ENCODE peak calls at places on chromosomes 16 and 17, in nine cellular contexts. O is thoracic aorta; V is DND-41; X is adrenal gland; T is mammary epithelial cell; L is hepatocyte; H is Karpas-422; N is CD8-positive, alpha-beta memory T cell; U is naive thymus-derived CD4-positive, alpha-beta T cell. G is an unnamed sample.
A peak's percentile ranks its signal among the peaks of the same experiment; 100 is the strongest.

GRCh38 chr16:27111486-27111885 is 44.8 kb downstream of the C16orf82 start:
- DNase-seq in T (no peak), X (no peak), H (no peak), O (no peak), U (no peak), N (no peak), L (no peak), V (no peak), G (no peak)

GRCh38 chr17:17206149-17206912 is at the start of gene PLD6:
- DNase-seq in U (peak; percentile 95), X (peak; percentile 91), T (peak; percentile 59), N (peak; percentile 96), H (no peak), O (no peak), L (no peak), V (peak; percentile 90), G (peak; percentile 88)

GRCh38 chr16:10525214-10525825 is 55.1 kb downstream of the EMP2 start:
- DNase-seq in O (no peak), V (no peak), N (no peak), U (no peak), T (no peak), X (no peak), H (no peak), L (no peak), G (no peak)

GRCh38 chr16:11585460-11586374 is 1.0 kb downstream of the LITAF start:
- DNase-seq in H (peak; percentile 47), V (no peak), U (no peak), X (no peak), O (no peak), N (no peak), T (peak; percentile 33), L (no peak), G (no peak)

GRCh38 chr17:9269350-9270035 is 248.2 kb downstream of the NTN1 start:
- DNase-seq in V (no peak), T (no peak), H (no peak), X (no peak), O (no peak), L (no peak), N (no peak), U (no peak), G (no peak)

GRCh38 chr17:62062313-62062712 is 2.8 kb downstream of the MED13 start:
- DNase-seq in U (no peak), T (peak; percentile 4), H (no peak), O (no peak), L (no peak), N (no peak), V (no peak), X (no peak), G (no peak)

GRCh38 chr17:62644487-62645173 is 17.2 kb downstream of the MRC2 start:
- DNase-seq in N (no peak), T (no peak), L (no peak), O (no peak), V (no peak), X (no peak), H (no peak), U (no peak), G (no peak)

GRCh38 chr17:8158267-8159031 is 4.3 kb downstream of the VAMP2 start:
- DNase-seq in O (peak; percentile 72), T (peak; percentile 71), L (peak; percentile 94), U (peak; percentile 83), H (peak; percentile 96), X (peak; percentile 98), V (peak; percentile 89), N (peak; percentile 85), G (peak; percentile 78)

GRCh38 chr17:64259436-64259835 is 3.6 kb downstream of the TEX2 start:
- DNase-seq in O (no peak), T (no peak), N (no peak), H (no peak), V (no peak), U (no peak), X (no peak), L (no peak), G (no peak)

GRCh38 chr17:80940171-80941123 is 51.2 kb upstream of the CHMP6 start:
- DNase-seq in X (no peak), H (no peak), V (no peak), L (no peak), N (no peak), T (no peak), U (no peak), O (no peak), G (no peak)

GRCh38 chr17:8887834-8888703 is 20.6 kb upstream of the PIK3R6 start:
- DNase-seq in T (no peak), U (no peak), V (no peak), O (no peak), L (peak; percentile 73), H (no peak), N (no peak), X (peak; percentile 82), G (no peak)

GRCh38 chr16:52191533-52192134 is 355.3 kb downstream of the TOX3 start:
- DNase-seq in H (peak; percentile 79), U (peak; percentile 33), N (peak; percentile 25), X (peak; percentile 72), O (no peak), L (peak; percentile 81), V (peak; percentile 49), T (peak; percentile 41), G (peak; percentile 2)

GRCh38 chr17:45433136-45433535 is 466 bp upstream of the ARHGAP27 start:
- DNase-seq in L (no peak), T (no peak), H (no peak), V (no peak), X (peak; percentile 21), U (no peak), N (no peak), O (no peak), G (no peak)

GRCh38 chr17:7207120-7208001 is 12.3 kb downstream of the DLG4 start:
- DNase-seq in N (no peak), H (no peak), T (no peak), V (no peak), U (no peak), X (no peak), O (no peak), L (no peak), G (no peak)

GRCh38 chr17:76558210-76559095 is 18.6 kb downstream of the PRCD start:
- DNase-seq in H (peak; percentile 54), L (no peak), V (no peak), O (no peak), X (no peak), N (no peak), T (no peak), U (no peak), G (no peak)

GRCh38 chr16:678858-679807 is 1.1 kb upstream of the STUB1 start:
- DNase-seq in X (peak; percentile 86), U (no peak), N (peak; percentile 58), H (peak; percentile 85), L (peak; percentile 85), T (peak; percentile 30), V (peak; percentile 75), O (no peak), G (no peak)

GRCh38 chr16:67283826-67284555 is 4.7 kb downstream of the PLEKHG4 start:
- DNase-seq in H (peak; percentile 58), O (no peak), T (no peak), N (no peak), L (no peak), V (no peak), X (no peak), U (no peak), G (no peak)

GRCh38 chr17:69062860-69063621 is 2.3 kb upstream of the ABCA9 start:
- DNase-seq in L (no peak), H (no peak), O (no peak), V (no peak), U (no peak), T (no peak), N (no peak), X (no peak), G (no peak)

GRCh38 chr17:29645516-29646051 is 22.9 kb upstream of the CORO6 start:
- DNase-seq in H (no peak), O (peak; percentile 51), L (peak; percentile 33), N (no peak), U (no peak), X (peak; percentile 39), T (peak; percentile 75), V (no peak), G (no peak)

GRCh38 chr17:28745052-28745776 is 1.4 kb downstream of the TRAF4 start:
- DNase-seq in N (no peak), U (peak; percentile 36), X (peak; percentile 60), L (peak; percentile 85), H (peak; percentile 78), T (peak; percentile 48), O (no peak), V (peak; percentile 77), G (peak; percentile 33)

GRCh38 chr17:13600475-13601316 is 1.0 kb downstream of the HS3ST3A1 start:
- DNase-seq in N (no peak), U (no peak), X (no peak), L (peak; percentile 24), T (no peak), V (no peak), O (no peak), H (no peak), G (no peak)
- H3K4me3 ChIP-seq in N (no peak overlapping the region), U (no peak overlapping the region), X (no peak overlapping the region), L (peak overlapping the region; percentile 75), T (peak overlapping the region; percentile 53), V (no peak overlapping the region), O (peak overlapping the region; percentile 45), H (no peak overlapping the region), G (no peak overlapping the region)

DNA sequence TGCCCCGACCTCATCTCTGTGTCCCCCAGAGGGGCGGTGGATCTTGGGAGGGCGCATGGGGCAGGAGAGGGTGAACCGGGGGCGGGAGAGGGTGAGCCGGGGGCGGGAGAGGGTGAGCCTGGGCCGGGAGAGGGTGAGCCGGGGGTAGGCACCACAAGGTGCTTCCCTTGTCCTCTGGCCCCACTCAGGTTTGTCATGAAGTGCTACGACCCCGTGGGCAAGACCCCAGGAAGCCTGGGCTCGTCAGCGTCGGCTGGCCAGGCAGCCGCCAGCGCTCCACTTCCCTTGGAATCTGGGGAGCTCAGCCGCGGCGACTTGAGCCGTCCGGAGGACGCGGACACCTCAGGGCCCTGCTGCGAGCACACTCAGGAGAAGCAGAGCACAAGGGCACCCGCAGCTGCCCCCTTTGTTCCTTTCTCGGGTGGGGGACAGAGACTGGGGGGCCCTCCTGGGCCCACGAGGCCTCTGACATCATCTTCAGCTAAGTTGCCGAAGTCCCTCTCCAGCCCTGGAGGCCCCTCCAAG is 18.9 kb downstream of the ASPSCR1 start:
- DNase-seq in L (no peak), N (no peak), X (no peak), V (no peak), O (no peak), U (no peak), T (no peak), H (no peak), G (no peak)
- H3K4me1 ChIP-seq in L (peaks cover 28% of the 10 kb centered on the region), N (no peaks in the 10 kb centered on the region), X (peaks cover 7% of the 10 kb centered on the region), V (no peaks in the 10 kb centered on the region), O (peaks cover 17% of the 10 kb centered on the region), U (no peaks in the 10 kb centered on the region), T (peaks cover 17% of the 10 kb centered on the region), H (no peaks in the 10 kb centered on the region), G (no peaks in the 10 kb centered on the region)

DNA sequence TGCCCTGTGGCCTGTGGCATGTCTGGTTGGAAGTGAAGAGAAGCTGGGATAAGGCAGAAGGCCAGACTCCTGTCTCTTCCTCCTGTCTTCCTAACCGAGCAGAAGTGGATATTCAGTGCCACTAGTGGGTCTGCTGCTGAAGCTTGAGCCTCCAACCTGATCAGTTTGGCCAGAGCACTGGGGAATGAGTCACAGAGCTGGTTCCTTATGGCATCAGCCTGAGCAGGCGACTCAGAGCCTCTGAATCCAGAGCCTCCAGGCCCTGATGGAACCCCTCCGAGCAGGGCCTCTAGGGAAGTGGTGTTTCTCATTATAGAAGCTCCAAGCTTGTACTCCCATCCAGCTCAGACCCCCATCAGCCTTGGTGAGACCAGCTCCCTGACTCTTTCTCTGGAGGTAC is 2.0 kb downstream of the WSCD1 start:
- DNase-seq in T (peak; percentile 19), X (no peak), V (no peak), H (no peak), U (no peak), O (no peak), N (no peak), L (no peak), G (no peak)
- H3K4me3 ChIP-seq in T (no peak overlapping the region), X (no peak overlapping the region), V (no peak overlapping the region), H (no peak overlapping the region), U (no peak overlapping the region), O (no peak overlapping the region), N (no peak overlapping the region), L (no peak overlapping the region), G (no peak overlapping the region)

GRCh38 chr16:81799138-81799504 is 20.0 kb downstream of the PLCG2 start:
- DNase-seq in N (no peak), U (no peak), H (no peak), X (no peak), V (no peak), T (no peak), L (no peak), O (no peak), G (no peak)
- H3K4me1 ChIP-seq in N (peaks cover 5% of the 10 kb centered on the region), U (no peaks in the 10 kb centered on the region), H (peaks cover 95% of the 10 kb centered on the region), X (no peaks in the 10 kb centered on the region), V (no peaks in the 10 kb centered on the region), T (peaks cover 16% of the 10 kb centered on the region), L (no peaks in the 10 kb centered on the region), O (no peaks in the 10 kb centered on the region), G (peaks cover 7% of the 10 kb centered on the region)